ENCODE peak calls at places on chromosomes 16 and 17, in five cellular contexts. A is left ventricle myocardium inferior, E is OCI-LY7, I is spleen, N is A549. H is an unnamed sample.

GRCh38 chr16:11177578-11178130 is 78.3 kb downstream of the SOCS1 start:
- DNase-seq in E (no peak), A (no peak), I (no peak), N (no peak), H (no peak)

GRCh38 chr17:2354311-2354710 is 17.0 kb downstream of the SGSM2 start:
- DNase-seq in I (no peak), N (no peak), A (no peak), E (no peak), H (no peak)

GRCh38 chr16:4570688-4571321 is 14.7 kb downstream of the C16orf96 start:
- DNase-seq in E (no peak), N (no peak), I (no peak), A (no peak), H (no peak)

GRCh38 chr17:7293131-7293557 is 1.3 kb downstream of the YBX2 start:
- DNase-seq in E (no peak), A (no peak), I (no peak), N (no peak), H (no peak)

GRCh38 chr16:63461248-63461841 is 1425.1 kb upstream of the CDH8 start:
- DNase-seq in E (peak), A (no peak), I (no peak), N (no peak), H (no peak)

GRCh38 chr16:24689128-24689527 is 40.3 kb upstream of the TNRC6A start:
- DNase-seq in N (peak), A (no peak), E (peak), I (no peak), H (peak)

GRCh38 chr17:21289902-21290571 is 5.5 kb downstream of the MAP2K3 start:
- DNase-seq in I (no peak), N (no peak), E (no peak), A (peak), H (no peak)

GRCh38 chr17:31309525-31309924 is 4.3 kb downstream of the EVI2B start:
- DNase-seq in A (no peak), E (peak), I (no peak), N (no peak), H (peak)

GRCh38 chr17:64575431-64575830 is 68.7 kb downstream of the CEP95 start:
- DNase-seq in N (no peak), E (no peak), A (no peak), I (no peak), H (no peak)

GRCh38 chr17:67942810-67943209 is 53.5 kb downstream of the C17orf58 start:
- DNase-seq in I (no peak), A (no peak), N (peak), E (peak), H (no peak)

GRCh38 chr16:1082266-1082951 is 9.9 kb downstream of the SSTR5 start:
- DNase-seq in N (no peak), I (no peak), E (no peak), A (no peak), H (no peak)

GRCh38 chr16:4862639-4863038 is 15.4 kb downstream of the UBN1 start:
- DNase-seq in A (no peak), N (no peak), E (no peak), I (no peak), H (no peak)

GRCh38 chr16:50547340-50547865 is 793 bp upstream of the NKD1 start:
- DNase-seq in I (peak), A (peak), N (peak), E (peak), H (peak)
- TF ChIP-seq CTCF in I (no peak), A (no peak), N (no peak), E (peak), H (peak)

GRCh38 chr16:31475949-31476304 is 4.0 kb downstream of the TGFB1I1 start:
- DNase-seq in A (no peak), N (no peak), I (peak), E (no peak), H (no peak)
- H3K4me3 ChIP-seq in A (no peak), N (no peak), I (no peak), E (no peak), H (no peak)

GRCh38 chr17:55177159-55177913 is 87.4 kb upstream of the HLF start:
- DNase-seq in A (no peak), E (peak), I (no peak), N (no peak), H (peak)
- TF ChIP-seq CTCF in A (no peak), E (peak), I (no peak), N (peak), H (no peak)

GRCh38 chr17:76869209-76869877 is 1.1 kb downstream of the MGAT5B start:
- DNase-seq in E (no peak), A (no peak), N (no peak), I (no peak), H (no peak)
- H3K4me3 ChIP-seq in E (peak), A (peak), N (peak), I (peak), H (no peak)

GRCh38 chr17:78230252-78230962 is 1.0 kb upstream of the TMEM235 start:
- DNase-seq in E (no peak), I (no peak), N (no peak), A (no peak), H (no peak)
- TF ChIP-seq CTCF in E (no peak), I (no peak), N (no peak), A (no peak), H (no peak)

DNA sequence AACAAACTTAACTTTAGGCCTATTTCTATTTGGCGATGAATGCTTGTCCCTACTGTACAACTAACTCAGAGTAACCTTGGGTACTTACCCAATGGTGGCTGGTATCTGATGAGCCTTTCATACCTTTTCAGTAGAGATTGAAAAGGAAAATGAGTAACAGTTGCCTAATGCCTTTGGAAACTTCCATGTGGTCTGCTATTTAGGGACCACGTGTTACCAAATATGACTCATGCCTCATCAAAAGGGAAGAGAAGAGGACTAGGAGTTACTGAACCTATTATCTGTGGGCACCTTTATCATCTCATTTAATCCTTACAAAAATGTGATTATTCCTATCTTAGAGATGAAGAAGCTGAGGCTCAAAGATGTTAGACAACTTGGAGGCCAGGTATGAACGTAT is 8.1 kb downstream of the MYOCD start:
- DNase-seq in E (no peak), A (no peak), I (no peak), N (no peak), H (no peak)
- H3K4me3 ChIP-seq in E (no peak), A (no peak), I (no peak), N (no peak), H (no peak)